ENCODE peak calls at places on chromosome 10, in four cellular contexts. C, M, K and Z are unnamed samples.

GRCh38 chr10:133177380-133178157 is 17.6 kb downstream of the KNDC1 start:
- DNase-seq in K (no peak), M (no peak), C (no peak), Z (no peak)

GRCh38 chr10:127563718-127564553 is 14.8 kb downstream of the NPS start:
- DNase-seq in C (no peak), K (peak), M (no peak), Z (no peak)

GRCh38 chr10:5323446-5323845 is 41.3 kb upstream of the UCN3 start:
- DNase-seq in C (no peak), K (no peak), M (no peak), Z (no peak)

GRCh38 chr10:62270020-62270419 is 1.4 kb upstream of the RTKN2 start:
- DNase-seq in K (no peak), M (no peak), C (no peak), Z (no peak)

GRCh38 chr10:69318997-69319727 is 40.9 kb downstream of the HK1 start:
- DNase-seq in M (peak), C (no peak), K (peak), Z (no peak)

GRCh38 chr10:100653957-100654834 is 91.2 kb upstream of the PAX2 start:
- DNase-seq in M (no peak), C (no peak), K (no peak), Z (no peak)

GRCh38 chr10:129761166-129761565 is 202.9 kb downstream of the EBF3 start:
- DNase-seq in C (no peak), M (no peak), K (peak), Z (no peak)

GRCh38 chr10:119517235-119518141 is 25.0 kb downstream of the RGS10 start:
- DNase-seq in C (no peak), M (peak), K (no peak), Z (no peak)

GRCh38 chr10:3068201-3068967 is 1.0 kb downstream of the PFKP start:
- DNase-seq in C (no peak), M (peak), K (peak), Z (no peak)

GRCh38 chr10:87707254-87707653 is 47.6 kb downstream of the PAPSS2 start:
- DNase-seq in K (no peak), C (no peak), M (no peak), Z (no peak)

GRCh38 chr10:1807924-1808323 is 70.6 kb upstream of the ADARB2 start:
- DNase-seq in C (no peak), M (no peak), K (no peak), Z (no peak)

GRCh38 chr10:73950569-73950968 is 39.6 kb downstream of the PLAU start:
- DNase-seq in M (no peak), C (no peak), K (no peak), Z (no peak)

GRCh38 chr10:60846173-60846572 is 67.9 kb downstream of the CDK1 start:
- DNase-seq in M (no peak), C (no peak), K (no peak), Z (no peak)

GRCh38 chr10:23359692-23360380 is 15.2 kb upstream of the C10orf67 start:
- DNase-seq in M (no peak), K (no peak), C (no peak), Z (no peak)

GRCh38 chr10:69345890-69346474 is 67.7 kb downstream of the HK1 start:
- DNase-seq in M (no peak), K (no peak), C (no peak), Z (no peak)

GRCh38 chr10:120387326-120387725 is 69.7 kb upstream of the PLPP4 start:
- DNase-seq in K (no peak), C (no peak), M (no peak), Z (no peak)

GRCh38 chr10:120943542-120943941 is 92.4 kb downstream of the WDR11 start:
- DNase-seq in M (no peak), C (no peak), K (no peak), Z (no peak)

GRCh38 chr10:108064856-108065255 is 900.4 kb upstream of the SORCS1 start:
- DNase-seq in C (no peak), M (no peak), K (no peak), Z (no peak)

GRCh38 chr10:131885391-131886165 is 15.2 kb upstream of the PPP2R2D start:
- DNase-seq in M (peak), C (no peak), K (peak), Z (no peak)

GRCh38 chr10:98920807-98921206 is 314.8 kb downstream of the HPSE2 start:
- DNase-seq in M (no peak), K (no peak), C (no peak), Z (no peak)

GRCh38 chr10:11522821-11523245 is 88.6 kb downstream of the USP6NL start:
- DNase-seq in M (no peak), K (peak), C (no peak), Z (no peak)

GRCh38 chr10:84665211-84665610 is 336.8 kb downstream of the CCSER2 start:
- DNase-seq in K (no peak), C (no peak), M (no peak), Z (no peak)

GRCh38 chr10:13708256-13708990 is 121.7 kb downstream of the PRPF18 start:
- DNase-seq in K (no peak), M (no peak), C (no peak), Z (no peak)

GRCh38 chr10:110113670-110114337 is 93.6 kb upstream of the MXI1 start:
- DNase-seq in C (no peak), M (no peak), K (no peak), Z (no peak)